ENCODE peak calls at places on chromosome 11, in nine cellular contexts. C, L, B, D, H, G, N, R and O are unnamed samples.

GRCh38 chr11:48098024-48098423 is 117.7 kb downstream of the PTPRJ start:
- DNase-seq in C (no peak), L (no peak), B (no peak), D (no peak), H (no peak), G (no peak), N (no peak), R (no peak), O (no peak)

GRCh38 chr11:66559141-66559861 is 9.1 kb downstream of the CTSF start:
- DNase-seq in C (peak), L (no peak), B (no peak), D (no peak), H (peak), G (no peak), N (no peak), R (no peak), O (peak)

GRCh38 chr11:27861706-27862430 is 161.6 kb upstream of the BDNF start:
- DNase-seq in C (no peak), L (peak), B (no peak), D (peak), H (peak), G (peak), N (peak), R (no peak), O (peak)

GRCh38 chr11:83680351-83680750 is 394.2 kb upstream of the CCDC90B start:
- DNase-seq in C (no peak), L (no peak), B (no peak), D (no peak), H (no peak), G (no peak), N (no peak), R (peak), O (no peak)

GRCh38 chr11:35803115-35803514 is 140.5 kb downstream of the TRIM44 start:
- DNase-seq in C (no peak), L (no peak), B (no peak), D (no peak), H (no peak), G (no peak), N (no peak), R (no peak), O (no peak)

GRCh38 chr11:72743321-72744221 is 8.6 kb downstream of the ARAP1 start:
- DNase-seq in C (no peak), L (no peak), B (no peak), D (no peak), H (no peak), G (no peak), N (no peak), R (no peak), O (no peak)

GRCh38 chr11:83682645-83682973 is 396.4 kb upstream of the CCDC90B start:
- DNase-seq in C (no peak), L (no peak), B (no peak), D (no peak), H (no peak), G (no peak), N (no peak), R (no peak), O (no peak)

GRCh38 chr11:42552786-42553185 is 759.0 kb upstream of the API5 start:
- DNase-seq in C (no peak), L (no peak), B (no peak), D (no peak), H (peak), G (no peak), N (no peak), R (no peak), O (no peak)

GRCh38 chr11:20342347-20343279 is 20.9 kb upstream of the HTATIP2 start:
- DNase-seq in C (no peak), L (no peak), B (no peak), D (no peak), H (no peak), G (no peak), N (no peak), R (peak), O (no peak)

GRCh38 chr11:27390959-27391326 is 27.9 kb upstream of the CCDC34 start:
- DNase-seq in C (no peak), L (no peak), B (no peak), D (no peak), H (no peak), G (peak), N (no peak), R (no peak), O (no peak)

GRCh38 chr11:82225930-82226329 is 507.7 kb downstream of the FAM181B start:
- DNase-seq in C (no peak), L (peak), B (no peak), D (no peak), H (no peak), G (no peak), N (no peak), R (no peak), O (peak)

GRCh38 chr11:62295504-62295903 is 3.4 kb downstream of the SCGB1D4 start:
- DNase-seq in C (no peak), L (peak), B (peak), D (peak), H (peak), G (no peak), N (peak), R (peak), O (peak)

GRCh38 chr11:502288-503178 is 4.5 kb downstream of the RNH1 start:
- DNase-seq in C (no peak), L (no peak), B (no peak), D (no peak), H (no peak), G (no peak), N (no peak), R (no peak), O (no peak)

GRCh38 chr11:76763573-76764348 is 19.4 kb upstream of the TSKU start:
- DNase-seq in C (no peak), L (peak), B (no peak), D (peak), H (peak), G (peak), N (peak), R (no peak), O (peak)

GRCh38 chr11:69662021-69662698 is 13.0 kb downstream of the LTO1 start:
- DNase-seq in C (no peak), L (no peak), B (no peak), D (no peak), H (peak), G (no peak), N (no peak), R (no peak), O (no peak)

GRCh38 chr11:19938051-19938856 is 222.0 kb downstream of the DBX1 start:
- DNase-seq in C (no peak), L (peak), B (peak), D (peak), H (peak), G (no peak), N (peak), R (peak), O (peak)

GRCh38 chr11:64800633-64801464 is 2.2 kb downstream of the MAP4K2 start:
- DNase-seq in C (peak), L (no peak), B (no peak), D (no peak), H (no peak), G (no peak), N (no peak), R (no peak), O (no peak)

GRCh38 chr11:88507771-88508557 is 170.4 kb upstream of the CTSC start:
- DNase-seq in C (no peak), L (no peak), B (no peak), D (no peak), H (no peak), G (no peak), N (no peak), R (no peak), O (no peak)

GRCh38 chr11:66183581-66184048 is 84.8 kb upstream of the RAB1B start:
- DNase-seq in C (no peak), L (no peak), B (no peak), D (no peak), H (peak), G (no peak), N (no peak), R (no peak), O (no peak)

GRCh38 chr11:117950320-117950719 is 21.1 kb upstream of the TMPRSS13 start:
- DNase-seq in C (no peak), L (no peak), B (no peak), D (no peak), H (no peak), G (no peak), N (no peak), R (no peak), O (no peak)
- TF ChIP-seq CTCF in C (peak), L (no peak), B (no peak), D (no peak), H (peak), G (no peak), N (peak), R (no peak), O (peak)

GRCh38 chr11:12016246-12016645 is 7.8 kb upstream of the DKK3 start:
- DNase-seq in C (no peak), L (no peak), B (no peak), D (no peak), H (no peak), G (no peak), N (no peak), R (no peak), O (no peak)
- TF ChIP-seq CTCF in C (no peak), L (no peak), B (no peak), D (no peak), H (peak), G (peak), N (no peak), R (no peak), O (no peak)

GRCh38 chr11:107676341-107676740 is 35.5 kb downstream of the SLN start:
- DNase-seq in C (no peak), L (no peak), B (no peak), D (no peak), H (no peak), G (no peak), N (no peak), R (no peak), O (no peak)

GRCh38 chr11:107669893-107670601 is 41.8 kb downstream of the SLN start:
- DNase-seq in C (no peak), L (no peak), B (no peak), D (no peak), H (no peak), G (no peak), N (no peak), R (no peak), O (no peak)

GRCh38 chr11:107679255-107680024 is 32.4 kb downstream of the SLN start:
- DNase-seq in C (no peak), L (no peak), B (no peak), D (no peak), H (no peak), G (no peak), N (peak), R (no peak), O (no peak)

DNA sequence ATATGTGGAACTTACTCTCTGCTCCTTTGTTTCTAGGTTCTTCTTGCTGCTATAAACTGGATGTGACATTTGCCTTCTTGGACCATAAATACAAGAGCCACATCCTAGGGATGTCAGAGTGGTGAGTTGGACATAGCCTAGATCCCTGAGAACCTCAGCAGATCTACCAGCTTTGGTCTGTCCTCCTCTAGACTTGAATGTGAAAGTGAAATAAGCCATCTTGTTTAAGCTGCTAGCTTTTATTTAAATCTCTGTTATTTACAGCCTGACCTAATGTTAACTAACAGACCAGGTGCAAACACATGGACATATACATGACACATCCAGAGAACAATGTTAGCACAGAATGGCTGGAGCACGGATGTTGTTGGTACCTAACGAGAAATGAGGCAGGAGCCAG is 36.0 kb downstream of the SLN start:
- DNase-seq in C (no peak), L (no peak), B (no peak), D (no peak), H (no peak), G (no peak), N (no peak), R (no peak), O (no peak)
- TF ChIP-seq CTCF in C (no peak), L (no peak), B (no peak), D (no peak), H (no peak), G (no peak), N (no peak), R (no peak), O (no peak)

DNA sequence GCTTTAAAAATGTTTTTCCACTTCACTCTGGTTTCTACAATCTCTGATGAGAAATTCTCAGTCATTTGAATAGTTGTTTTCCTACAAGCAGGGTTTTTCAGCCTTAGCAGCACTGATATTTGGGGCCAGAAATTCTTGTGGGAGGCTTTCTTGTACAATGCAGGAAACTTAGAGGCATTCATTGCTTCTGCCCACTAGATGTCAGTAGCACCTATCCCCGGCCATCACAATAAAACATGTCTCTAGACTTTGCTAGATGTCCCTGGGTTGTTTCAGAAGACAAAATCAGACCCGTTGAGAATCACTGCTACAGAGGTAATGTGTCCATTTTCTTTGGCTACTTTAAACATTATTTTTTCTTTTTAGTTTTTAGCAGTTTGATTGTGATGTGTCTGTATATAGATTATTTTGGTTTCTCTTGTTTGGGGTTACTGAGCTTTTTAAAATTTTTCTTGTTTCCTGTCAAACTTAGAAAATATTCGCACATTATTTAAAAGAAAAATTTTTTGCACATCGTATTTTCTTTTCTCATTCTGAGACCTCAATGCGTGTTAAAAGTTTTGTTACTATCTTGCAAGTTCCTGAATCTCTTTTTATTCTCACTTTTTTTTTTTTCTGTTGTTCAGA is 60.8 kb upstream of the CCDC179 start:
- DNase-seq in C (no peak), L (peak), B (peak), D (peak), H (peak), G (peak), N (peak), R (peak), O (peak)
- TF ChIP-seq CTCF in C (no peak), L (peak), B (peak), D (peak), H (peak), G (peak), N (peak), R (peak), O (peak)

DNA sequence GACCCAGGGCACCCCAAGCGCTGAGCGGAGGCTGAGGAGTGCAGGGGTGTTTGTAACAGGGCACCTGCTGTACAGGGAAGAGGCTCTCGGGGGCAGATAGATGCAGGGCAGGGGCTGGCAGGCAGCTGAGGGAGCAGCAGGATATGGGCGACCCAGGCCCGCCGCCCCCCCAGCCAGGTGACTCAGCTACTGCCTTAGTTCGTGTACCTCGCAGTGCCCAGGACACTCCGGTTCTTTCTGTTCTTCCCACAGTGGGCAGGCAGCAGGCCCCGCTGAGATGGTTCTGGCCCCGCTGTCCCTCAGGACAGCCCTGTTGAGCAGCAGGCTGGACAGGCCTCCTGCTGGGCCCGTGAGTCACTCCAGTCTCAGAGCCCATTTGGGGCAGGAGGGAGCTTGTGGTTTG is 16.2 kb downstream of the PHLDA2 start:
- DNase-seq in C (no peak), L (peak), B (no peak), D (peak), H (peak), G (no peak), N (no peak), R (no peak), O (no peak)
- TF ChIP-seq CTCF in C (no peak), L (no peak), B (no peak), D (no peak), H (no peak), G (no peak), N (no peak), R (no peak), O (no peak)

DNA sequence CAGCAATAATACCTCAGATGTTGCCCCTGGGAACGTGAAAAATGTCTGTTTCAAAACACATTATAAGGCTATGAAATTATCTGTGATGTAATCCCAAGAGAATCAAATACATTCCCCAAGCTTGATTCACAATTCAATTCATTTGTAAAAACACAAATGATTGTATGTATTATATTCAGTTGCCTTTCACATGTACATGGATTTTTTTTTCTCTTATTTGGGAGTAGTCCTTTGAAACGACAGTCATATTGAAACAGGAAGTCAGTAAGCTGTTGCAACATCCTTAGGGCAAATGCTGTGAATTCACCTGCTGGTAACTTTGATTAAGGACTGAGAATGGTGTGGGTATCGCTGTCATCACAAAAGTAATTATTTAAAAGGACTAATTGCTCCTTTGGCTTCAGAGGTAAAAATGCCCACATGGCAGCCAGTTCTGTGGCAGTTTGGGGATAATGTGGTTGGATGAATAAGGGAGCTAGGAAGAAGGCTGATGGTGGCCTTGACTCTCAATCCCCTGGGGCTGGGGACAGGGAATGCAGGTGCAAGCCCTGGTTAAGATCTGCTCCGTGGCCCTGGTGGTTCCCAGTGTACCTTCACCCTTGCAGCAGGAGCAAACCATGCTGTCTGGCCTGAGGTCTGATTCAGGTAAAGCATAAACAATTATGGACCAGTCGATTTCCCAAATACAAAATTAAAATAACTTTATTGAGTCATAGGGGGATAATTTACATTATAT is 13.3 kb downstream of the EHF start:
- DNase-seq in C (no peak), L (peak), B (no peak), D (no peak), H (peak), G (peak), N (peak), R (no peak), O (peak)
- TF ChIP-seq CTCF in C (no peak), L (no peak), B (no peak), D (no peak), H (no peak), G (no peak), N (no peak), R (no peak), O (peak)

DNA sequence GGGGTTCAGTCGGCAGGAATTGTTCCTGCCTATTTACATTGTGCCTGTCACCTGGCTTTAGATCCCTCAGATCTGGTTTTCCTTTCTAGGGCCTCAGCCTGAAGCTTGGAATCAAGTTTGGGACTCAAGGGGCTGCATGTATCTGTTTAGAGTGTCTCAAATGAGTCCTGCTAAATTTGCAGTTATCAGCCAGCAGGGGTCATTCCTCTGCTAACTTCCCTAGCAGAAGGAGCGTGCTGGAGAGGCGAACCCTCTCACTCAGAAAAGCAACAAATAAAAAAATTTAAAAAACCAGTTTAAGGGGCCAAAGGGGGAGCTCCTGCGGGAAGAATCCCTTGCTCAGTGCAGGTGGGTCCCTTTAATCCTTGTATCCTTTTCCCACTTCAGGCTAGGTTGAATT is 1220.2 kb downstream of the JRKL start:
- DNase-seq in C (no peak), L (peak), B (no peak), D (no peak), H (no peak), G (no peak), N (no peak), R (no peak), O (peak)
- TF ChIP-seq CTCF in C (no peak), L (no peak), B (no peak), D (no peak), H (no peak), G (no peak), N (no peak), R (no peak), O (peak)

GRCh38 chr11:3139086-3139440 is 26.0 kb downstream of the OSBPL5 start:
- DNase-seq in C (no peak), L (no peak), B (no peak), D (no peak), H (no peak), G (no peak), N (no peak), R (no peak), O (no peak)
- TF ChIP-seq CTCF in C (no peak), L (no peak), B (no peak), D (no peak), H (no peak), G (no peak), N (no peak), R (no peak), O (no peak)